ENCODE peak calls at places on chromosomes 16 and 17, in four cellular contexts. F, T, Q and N are unnamed samples.

GRCh38 chr17:5592382-5592781 is 8.1 kb upstream of the NLRP1 start:
- DNase-seq in F (no peak), T (no peak), Q (no peak), N (peak; percentile 52)

GRCh38 chr16:14362774-14363371 is 267.2 kb downstream of the PARN start:
- DNase-seq in F (no peak), T (peak; percentile 39), Q (no peak), N (peak; percentile 64)

GRCh38 chr17:60586288-60586974 is 13.6 kb upstream of the PPM1D start:
- DNase-seq in F (no peak), T (no peak), Q (no peak), N (peak; percentile 10)

GRCh38 chr17:57955183-57955952 is at the start of gene CUEDC1:
- DNase-seq in F (peak; percentile 28), T (peak; percentile 97), Q (peak; percentile 81), N (peak; percentile 64)

GRCh38 chr17:726331-726919 is 6.0 kb upstream of the TLCD3A start:
- DNase-seq in F (no peak), T (peak; percentile 20), Q (no peak), N (no peak)

GRCh38 chr17:8791910-8792270 is 7.3 kb downstream of the MFSD6L start:
- DNase-seq in F (no peak), T (no peak), Q (no peak), N (peak; percentile 60)

GRCh38 chr17:65954148-65954449 is 237.8 kb downstream of the CEP112 start:
- DNase-seq in F (no peak), T (no peak), Q (no peak), N (no peak)

GRCh38 chr17:75896360-75897075 is at the start of gene TRIM65:
- DNase-seq in F (peak; percentile 61), T (peak; percentile 97), Q (peak; percentile 85), N (peak; percentile 74)

GRCh38 chr16:22684282-22685161 is 129.4 kb upstream of the HS3ST2 start:
- DNase-seq in F (no peak), T (no peak), Q (no peak), N (peak; percentile 52)

GRCh38 chr17:28953444-28954118 is 2.3 kb upstream of the PHF12 start:
- DNase-seq in F (peak; percentile 9), T (no peak), Q (peak; percentile 52), N (peak; percentile 25)

GRCh38 chr16:57271063-57271345 is 13.5 kb downstream of the PLLP start:
- DNase-seq in F (no peak), T (no peak), Q (no peak), N (no peak)

GRCh38 chr16:15857779-15858560 is 1.1 kb upstream of the MYH11 start:
- DNase-seq in F (no peak), T (peak; percentile 90), Q (peak; percentile 27), N (peak; percentile 47)
- H3K4me3 ChIP-seq in F (no peak overlapping the region), T (peak overlapping the region; percentile 49), Q (peak overlapping the region; percentile 52), N (peak overlapping the region; percentile 60)

DNA sequence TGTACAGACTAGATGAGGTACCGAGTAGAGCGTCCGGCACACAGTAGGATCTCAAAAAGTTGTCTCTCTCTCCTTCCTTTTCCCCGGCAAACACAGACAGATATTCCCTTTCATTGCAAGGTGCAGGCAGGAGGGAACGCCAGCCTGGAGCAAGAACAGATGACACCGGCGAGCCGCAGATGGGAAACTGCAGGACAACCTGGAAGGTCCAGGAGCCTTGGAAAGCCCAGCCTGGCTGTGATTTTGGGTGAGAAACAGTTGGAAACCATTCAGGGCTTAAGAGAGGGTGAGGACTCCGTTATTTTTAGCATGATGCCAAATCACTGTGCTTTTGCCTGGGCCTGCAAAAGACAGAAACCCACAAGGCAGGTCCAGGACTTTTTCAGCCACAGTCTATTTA is 7.3 kb downstream of the CDH11 start:
- DNase-seq in F (no peak), T (no peak), Q (no peak), N (no peak)
- H3K4me3 ChIP-seq in F (no peak overlapping the region), T (no peak overlapping the region), Q (no peak overlapping the region), N (no peak overlapping the region)

GRCh38 chr17:15269690-15270089 is 4.6 kb upstream of the PMP22 start:
- DNase-seq in F (no peak), T (no peak), Q (peak; percentile 38), N (no peak)
- H3K4me3 ChIP-seq in F (no peak overlapping the region), T (no peak overlapping the region), Q (no peak overlapping the region), N (no peak overlapping the region)

DNA sequence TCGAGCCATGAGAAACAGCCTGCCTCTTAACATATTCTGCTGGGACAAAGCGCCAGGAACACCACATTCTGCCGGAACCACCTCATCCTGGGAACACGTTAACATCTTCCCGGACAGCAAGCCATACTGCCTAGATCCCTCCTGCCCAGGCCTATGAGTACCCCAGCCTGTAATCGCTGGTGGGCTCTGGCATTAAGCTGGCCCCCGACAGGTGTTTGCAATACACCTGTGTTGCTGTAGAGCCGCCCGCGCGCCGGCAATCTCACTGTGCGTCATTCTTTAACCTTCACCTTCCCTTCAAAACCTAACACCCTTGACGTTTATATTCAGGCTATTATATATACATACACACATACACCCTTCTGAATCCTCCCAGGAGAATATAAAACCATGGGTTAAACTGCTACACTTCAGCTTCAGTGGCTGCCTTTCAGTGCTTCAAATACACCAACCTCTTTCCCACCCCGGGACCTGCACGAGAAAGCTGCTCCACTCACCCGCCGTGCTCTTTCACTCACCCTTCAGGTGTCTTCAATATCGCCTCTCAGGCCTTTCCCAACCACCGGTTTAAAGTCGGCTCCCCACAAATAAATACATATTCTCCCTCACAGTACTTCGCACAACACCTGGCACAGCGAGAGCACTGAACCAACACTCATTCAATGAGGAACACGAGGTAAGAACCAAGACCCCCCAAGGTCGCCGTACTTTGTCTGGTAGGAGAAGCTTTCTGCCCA is 1.0 kb upstream of the ENDOV start:
- DNase-seq in F (no peak), T (peak; percentile 77), Q (no peak), N (no peak)
- H3K4me3 ChIP-seq in F (no peak overlapping the region), T (peak overlapping the region; percentile 98), Q (peak overlapping the region; percentile 84), N (peak overlapping the region; percentile 99)

GRCh38 chr17:68515238-68515637 is 3.0 kb downstream of the PRKAR1A start:
- DNase-seq in F (no peak), T (peak; percentile 3), Q (no peak), N (no peak)
- H3K4me3 ChIP-seq in F (no peak overlapping the region), T (peak overlapping the region; percentile 76), Q (peak overlapping the region; percentile 89), N (peak overlapping the region; percentile 92)

GRCh38 chr16:68802190-68802589 is 41.1 kb upstream of the TANGO6 start:
- DNase-seq in F (no peak), T (no peak), Q (no peak), N (peak; percentile 62)
- H3K4me3 ChIP-seq in F (no peak overlapping the region), T (no peak overlapping the region), Q (no peak overlapping the region), N (no peak overlapping the region)

GRCh38 chr16:53098526-53099317 is 43.9 kb downstream of the CHD9 start:
- DNase-seq in F (peak; percentile 55), T (peak; percentile 54), Q (peak; percentile 89), N (peak; percentile 92)
- H3K4me3 ChIP-seq in F (peak overlapping the region; percentile 44), T (peak overlapping the region; percentile 50), Q (peak overlapping the region; percentile 53), N (peak overlapping the region; percentile 52)

GRCh38 chr16:85900031-85900792 is 1.2 kb downstream of the IRF8 start:
- DNase-seq in F (no peak), T (peak; percentile 71), Q (no peak), N (no peak)
- H3K4me3 ChIP-seq in F (no peak overlapping the region), T (peak overlapping the region; percentile 61), Q (peak overlapping the region; percentile 69), N (no peak overlapping the region)

DNA sequence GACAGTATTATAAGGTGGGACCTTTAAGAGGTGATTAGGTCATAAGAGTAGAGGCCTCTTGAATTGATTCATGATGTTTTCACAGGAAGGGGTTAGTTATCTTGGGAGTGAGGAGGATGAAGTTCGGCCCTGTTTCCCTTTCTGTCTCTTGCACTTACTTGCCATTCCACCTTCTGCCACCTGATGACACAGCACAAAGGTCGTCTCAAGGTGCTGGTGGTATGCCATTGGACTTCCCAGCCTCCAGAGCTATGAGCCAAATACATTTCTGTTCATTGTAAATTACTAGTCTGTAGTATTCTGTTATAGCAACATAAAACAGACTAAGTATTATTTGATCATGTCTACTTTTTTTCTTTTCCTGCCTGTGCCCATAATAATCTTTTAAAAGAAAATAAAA is 23.5 kb downstream of the CHD9 start:
- DNase-seq in F (no peak), T (no peak), Q (no peak), N (no peak)
- H3K4me3 ChIP-seq in F (no peak overlapping the region), T (no peak overlapping the region), Q (no peak overlapping the region), N (no peak overlapping the region)

DNA sequence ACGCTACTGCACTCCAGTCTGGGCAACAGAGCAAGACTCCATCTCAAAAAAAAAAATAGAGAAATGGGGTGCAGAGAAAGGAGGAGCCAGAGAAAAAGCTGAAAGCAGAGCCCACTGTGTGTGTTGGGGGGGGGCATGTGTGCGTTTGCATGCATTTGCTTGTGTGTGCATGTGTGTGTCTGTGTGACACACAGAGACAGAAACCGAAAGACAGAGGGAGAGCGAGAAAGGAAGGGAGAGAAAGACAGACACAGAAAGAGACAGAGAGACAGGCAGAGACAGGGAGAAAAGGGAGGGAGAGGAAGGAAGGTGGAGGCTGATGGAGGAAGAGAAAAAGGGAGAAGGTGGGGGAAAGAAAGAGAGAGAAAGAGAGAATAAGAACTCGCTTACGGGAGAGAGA is 9.8 kb upstream of the CIITA start:
- DNase-seq in F (no peak), T (no peak), Q (no peak), N (no peak)
- H3K4me3 ChIP-seq in F (no peak overlapping the region), T (no peak overlapping the region), Q (peak overlapping the region; percentile 31), N (no peak overlapping the region)